ENCODE peak calls at places on chromosome 18, in ten cellular contexts. I is cardiac fibroblast, Q is T-helper 1 cell, Y is GM20000, W is posterior vena cava, C is left colon, Z is COR-L47, X is NCI-H510A treated with DMSO at 0.1 percent for 48 hours, A is C1 segment of cervical spinal cord, M is hepatocyte. N is an unnamed sample.

GRCh38 chr18:28657836-28658410 is 481.0 kb upstream of the CDH2 start:
- DNase-seq in I (peak), Q (no peak), Y (no peak), W (no peak), C (no peak), Z (no peak), X (no peak), A (no peak), M (no peak), N (no peak)

GRCh38 chr18:26854292-26854881 is 11.1 kb downstream of the AQP4 start:
- DNase-seq in I (no peak), Q (no peak), Y (no peak), W (no peak), C (no peak), Z (no peak), X (no peak), A (no peak), M (no peak), N (no peak)

GRCh38 chr18:35671952-35672603 is 90.5 kb downstream of the GALNT1 start:
- DNase-seq in I (peak), Q (no peak), Y (no peak), W (no peak), C (no peak), Z (no peak), X (no peak), A (no peak), M (peak), N (peak)

GRCh38 chr18:74906189-74906588 is 302.8 kb downstream of the PTGR3 start:
- DNase-seq in I (peak), Q (no peak), Y (no peak), W (no peak), C (peak), Z (peak), X (peak), A (no peak), M (peak), N (no peak)

GRCh38 chr18:34397286-34397896 is 172.7 kb upstream of the NOL4 start:
- DNase-seq in I (no peak), Q (no peak), Y (no peak), W (no peak), C (no peak), Z (no peak), X (peak), A (no peak), M (peak), N (no peak)

GRCh38 chr18:61502472-61502871 is 169.2 kb downstream of the CDH20 start:
- DNase-seq in I (peak), Q (no peak), Y (peak), W (no peak), C (no peak), Z (peak), X (peak), A (peak), M (peak), N (no peak)

GRCh38 chr18:55633032-55633431 is 45.0 kb upstream of the TCF4 start:
- DNase-seq in I (peak), Q (no peak), Y (no peak), W (no peak), C (no peak), Z (no peak), X (no peak), A (no peak), M (no peak), N (no peak)

GRCh38 chr18:76699923-76700322 is 122.4 kb upstream of the ZNF236 start:
- DNase-seq in I (no peak), Q (no peak), Y (no peak), W (peak), C (no peak), Z (no peak), X (no peak), A (no peak), M (no peak), N (no peak)

GRCh38 chr18:2108581-2108980 is 462.7 kb downstream of the METTL4 start:
- DNase-seq in I (no peak), Q (no peak), Y (no peak), W (no peak), C (no peak), Z (no peak), X (no peak), A (no peak), M (no peak), N (no peak)

GRCh38 chr18:57670046-57670445 is 48.4 kb upstream of the NARS1 start:
- DNase-seq in I (no peak), Q (no peak), Y (no peak), W (no peak), C (no peak), Z (no peak), X (no peak), A (no peak), M (no peak), N (no peak)

GRCh38 chr18:60191926-60192325 is 180.6 kb downstream of the MC4R start:
- DNase-seq in I (no peak), Q (no peak), Y (no peak), W (no peak), C (no peak), Z (no peak), X (no peak), A (no peak), M (no peak), N (no peak)

GRCh38 chr18:57755473-57756067 is 47.5 kb downstream of the ATP8B1 start:
- DNase-seq in I (no peak), Q (no peak), Y (no peak), W (no peak), C (no peak), Z (no peak), X (no peak), A (no peak), M (no peak), N (no peak)

GRCh38 chr18:1408331-1408835 is 503.7 kb downstream of the ADCYAP1 start:
- DNase-seq in I (no peak), Q (no peak), Y (no peak), W (no peak), C (no peak), Z (peak), X (peak), A (no peak), M (peak), N (no peak)

GRCh38 chr18:24426073-24426397 is 435 bp upstream of the IMPACT start:
- DNase-seq in I (no peak), Q (no peak), Y (no peak), W (no peak), C (no peak), Z (no peak), X (no peak), A (no peak), M (no peak), N (no peak)

GRCh38 chr18:63832470-63832869 is 55.0 kb upstream of the SERPINB2 start:
- DNase-seq in I (no peak), Q (no peak), Y (peak), W (no peak), C (no peak), Z (no peak), X (no peak), A (no peak), M (no peak), N (no peak)

GRCh38 chr18:73093687-73094250 is 226.0 kb upstream of the NETO1 start:
- DNase-seq in I (no peak), Q (no peak), Y (no peak), W (no peak), C (no peak), Z (no peak), X (no peak), A (no peak), M (no peak), N (no peak)

GRCh38 chr18:49959176-49959575 is 145.8 kb upstream of the ACAA2 start:
- DNase-seq in I (no peak), Q (no peak), Y (no peak), W (no peak), C (no peak), Z (no peak), X (no peak), A (no peak), M (no peak), N (no peak)

GRCh38 chr18:49632588-49632987 is 70.7 kb downstream of the LIPG start:
- DNase-seq in I (no peak), Q (no peak), Y (no peak), W (no peak), C (no peak), Z (no peak), X (no peak), A (no peak), M (no peak), N (no peak)

GRCh38 chr18:58674863-58675472 is 3.7 kb downstream of the MALT1 start:
- DNase-seq in I (peak), Q (no peak), Y (no peak), W (no peak), C (no peak), Z (no peak), X (no peak), A (no peak), M (no peak), N (no peak)

GRCh38 chr18:41140506-41140905 is 814.5 kb upstream of the PIK3C3 start:
- DNase-seq in I (no peak), Q (no peak), Y (no peak), W (no peak), C (no peak), Z (no peak), X (no peak), A (no peak), M (no peak), N (no peak)

GRCh38 chr18:3511980-3512379 is 62.0 kb downstream of the TGIF1 start:
- DNase-seq in I (peak), Q (no peak), Y (no peak), W (no peak), C (no peak), Z (no peak), X (peak), A (no peak), M (peak), N (no peak)

GRCh38 chr18:62883937-62884735 is 168.8 kb downstream of the PHLPP1 start:
- DNase-seq in I (no peak), Q (no peak), Y (no peak), W (no peak), C (no peak), Z (no peak), X (no peak), A (no peak), M (no peak), N (no peak)

GRCh38 chr18:28189400-28190239 is 12.7 kb upstream of the CDH2 start:
- DNase-seq in I (peak), Q (no peak), Y (peak), W (no peak), C (no peak), Z (no peak), X (peak), A (no peak), M (peak), N (no peak)

GRCh38 chr18:28903366-28903765 is 726.4 kb upstream of the CDH2 start:
- DNase-seq in I (peak), Q (no peak), Y (no peak), W (no peak), C (no peak), Z (no peak), X (no peak), A (no peak), M (no peak), N (no peak)

GRCh38 chr18:46333371-46334199 is 229.4 kb downstream of the HAUS1 start:
- DNase-seq in I (peak), Q (no peak), Y (peak), W (no peak), C (no peak), Z (peak), X (peak), A (no peak), M (peak), N (no peak)

N was measured in mucosa of descending colon.